ENCODE peak calls at places on chromosome 12, in six cellular contexts. One of them, this sample, is unnamed.

GRCh38 chr12:55188974-55189556 is 31.8 kb upstream of the OR10A7 start:
- DNase-seq in endothelial cell: peak; percentile 67
- DNase-seq in heart left ventricle: no peak
- DNase-seq in fibroblast of pulmonary artery: peak; percentile 90
- DNase-seq in neural crest cell: peak; percentile 69
- DNase-seq in chondrocyte: no peak
- DNase-seq in this sample: no peak

GRCh38 chr12:115895247-115895646 is 382.2 kb downstream of the MED13L start:
- DNase-seq in heart left ventricle: no peak
- DNase-seq in endothelial cell: no peak
- DNase-seq in fibroblast of pulmonary artery: no peak
- DNase-seq in chondrocyte: no peak
- DNase-seq in neural crest cell: no peak
- DNase-seq in this sample: no peak

GRCh38 chr12:118544569-118544968 is 168.2 kb downstream of the SUDS3 start:
- DNase-seq in endothelial cell: no peak
- DNase-seq in fibroblast of pulmonary artery: no peak
- DNase-seq in heart left ventricle: no peak
- DNase-seq in chondrocyte: no peak
- DNase-seq in neural crest cell: no peak
- DNase-seq in this sample: no peak

GRCh38 chr12:130571089-130571488 is 145.0 kb downstream of the RIMBP2 start:
- DNase-seq in fibroblast of pulmonary artery: no peak
- DNase-seq in endothelial cell: no peak
- DNase-seq in heart left ventricle: no peak
- DNase-seq in chondrocyte: no peak
- DNase-seq in neural crest cell: no peak
- DNase-seq in this sample: no peak

GRCh38 chr12:52197371-52198231 is 5.8 kb upstream of the KRT80 start:
- DNase-seq in neural crest cell: no peak
- DNase-seq in endothelial cell: no peak
- DNase-seq in chondrocyte: no peak
- DNase-seq in heart left ventricle: no peak
- DNase-seq in fibroblast of pulmonary artery: no peak
- DNase-seq in this sample: no peak

GRCh38 chr12:108594-108993 is 42.0 kb downstream of the IQSEC3 start:
- DNase-seq in fibroblast of pulmonary artery: no peak
- DNase-seq in endothelial cell: no peak
- DNase-seq in chondrocyte: no peak
- DNase-seq in heart left ventricle: peak; percentile 51
- DNase-seq in neural crest cell: no peak
- DNase-seq in this sample: no peak

GRCh38 chr12:118880745-118881144 is 100.6 kb upstream of the SRRM4 start:
- DNase-seq in heart left ventricle: no peak
- DNase-seq in fibroblast of pulmonary artery: no peak
- DNase-seq in neural crest cell: peak; percentile 35
- DNase-seq in chondrocyte: no peak
- DNase-seq in endothelial cell: no peak
- DNase-seq in this sample: no peak

GRCh38 chr12:76329163-76329562 is 19.1 kb downstream of the BBS10 start:
- DNase-seq in neural crest cell: no peak
- DNase-seq in heart left ventricle: no peak
- DNase-seq in chondrocyte: no peak
- DNase-seq in endothelial cell: no peak
- DNase-seq in fibroblast of pulmonary artery: peak; percentile 88
- DNase-seq in this sample: no peak

GRCh38 chr12:1795221-1795784 is 25.1 kb upstream of the LRTM2 start:
- DNase-seq in chondrocyte: peak; percentile 59
- DNase-seq in endothelial cell: no peak
- DNase-seq in neural crest cell: no peak
- DNase-seq in fibroblast of pulmonary artery: no peak
- DNase-seq in heart left ventricle: peak; percentile 18
- DNase-seq in this sample: no peak

GRCh38 chr12:65690477-65690876 is 133.8 kb upstream of the HMGA2 start:
- DNase-seq in neural crest cell: no peak
- DNase-seq in chondrocyte: no peak
- DNase-seq in endothelial cell: no peak
- DNase-seq in fibroblast of pulmonary artery: no peak
- DNase-seq in heart left ventricle: no peak
- DNase-seq in this sample: no peak

GRCh38 chr12:13079440-13079906 is 24.0 kb downstream of the GSG1 start:
- DNase-seq in neural crest cell: no peak
- DNase-seq in endothelial cell: no peak
- DNase-seq in chondrocyte: no peak
- DNase-seq in heart left ventricle: no peak
- DNase-seq in fibroblast of pulmonary artery: no peak
- DNase-seq in this sample: no peak

GRCh38 chr12:114408881-114409795 is 3.2 kb upstream of the TBX5 start:
- DNase-seq in fibroblast of pulmonary artery: peak; percentile 73
- DNase-seq in neural crest cell: no peak
- DNase-seq in chondrocyte: no peak
- DNase-seq in endothelial cell: no peak
- DNase-seq in heart left ventricle: peak; percentile 45
- DNase-seq in this sample: no peak

GRCh38 chr12:101891462-101891971 is 14.1 kb downstream of the DRAM1 start:
- DNase-seq in endothelial cell: no peak
- DNase-seq in heart left ventricle: no peak
- DNase-seq in fibroblast of pulmonary artery: peak; percentile 77
- DNase-seq in neural crest cell: no peak
- DNase-seq in chondrocyte: no peak
- DNase-seq in this sample: no peak

GRCh38 chr12:110174373-110174996 is 50.3 kb downstream of the IFT81 start:
- DNase-seq in chondrocyte: no peak
- DNase-seq in heart left ventricle: no peak
- DNase-seq in endothelial cell: no peak
- DNase-seq in neural crest cell: no peak
- DNase-seq in fibroblast of pulmonary artery: no peak
- DNase-seq in this sample: no peak

GRCh38 chr12:127063339-127064090 is 1203.5 kb upstream of the TMEM132C start:
- DNase-seq in neural crest cell: no peak
- DNase-seq in heart left ventricle: no peak
- DNase-seq in fibroblast of pulmonary artery: no peak
- DNase-seq in endothelial cell: no peak
- DNase-seq in chondrocyte: no peak
- DNase-seq in this sample: no peak

GRCh38 chr12:91877022-91877421 is 268.6 kb downstream of the BTG1 start:
- DNase-seq in heart left ventricle: peak; percentile 38
- DNase-seq in neural crest cell: no peak
- DNase-seq in fibroblast of pulmonary artery: peak; percentile 67
- DNase-seq in chondrocyte: no peak
- DNase-seq in endothelial cell: no peak
- DNase-seq in this sample: peak; percentile 83

GRCh38 chr12:68239309-68239708 is 13.7 kb upstream of the IL26 start:
- DNase-seq in neural crest cell: no peak
- DNase-seq in chondrocyte: no peak
- DNase-seq in endothelial cell: no peak
- DNase-seq in fibroblast of pulmonary artery: no peak
- DNase-seq in heart left ventricle: no peak
- DNase-seq in this sample: no peak

GRCh38 chr12:122544537-122544936 is 17.5 kb downstream of the KNTC1 start:
- DNase-seq in fibroblast of pulmonary artery: no peak
- DNase-seq in endothelial cell: no peak
- DNase-seq in neural crest cell: no peak
- DNase-seq in chondrocyte: no peak
- DNase-seq in heart left ventricle: no peak
- DNase-seq in this sample: no peak

GRCh38 chr12:94143444-94143843 is 4.9 kb upstream of the PLXNC1 start:
- DNase-seq in heart left ventricle: no peak
- DNase-seq in neural crest cell: no peak
- DNase-seq in chondrocyte: no peak
- DNase-seq in endothelial cell: no peak
- DNase-seq in fibroblast of pulmonary artery: no peak
- DNase-seq in this sample: no peak

GRCh38 chr12:6927379-6927991 is at the start of gene ATN1:
- DNase-seq in neural crest cell: peak; percentile 57
- DNase-seq in chondrocyte: no peak
- DNase-seq in endothelial cell: peak; percentile 75
- DNase-seq in heart left ventricle: peak; percentile 90
- DNase-seq in fibroblast of pulmonary artery: peak; percentile 88
- DNase-seq in this sample: peak; percentile 47

GRCh38 chr12:2248901-2249381 is 196.2 kb downstream of the CACNA1C start:
- DNase-seq in endothelial cell: no peak
- DNase-seq in neural crest cell: no peak
- DNase-seq in heart left ventricle: no peak
- DNase-seq in fibroblast of pulmonary artery: no peak
- DNase-seq in chondrocyte: no peak
- DNase-seq in this sample: no peak

GRCh38 chr12:76996983-76997382 is 68.4 kb downstream of the E2F7 start:
- DNase-seq in heart left ventricle: no peak
- DNase-seq in fibroblast of pulmonary artery: no peak
- DNase-seq in endothelial cell: no peak
- DNase-seq in chondrocyte: no peak
- DNase-seq in neural crest cell: no peak
- DNase-seq in this sample: no peak

GRCh38 chr12:64720884-64721283 is 38.3 kb downstream of the GNS start:
- DNase-seq in fibroblast of pulmonary artery: no peak
- DNase-seq in chondrocyte: no peak
- DNase-seq in heart left ventricle: no peak
- DNase-seq in endothelial cell: no peak
- DNase-seq in neural crest cell: no peak
- DNase-seq in this sample: no peak

GRCh38 chr12:50050410-50051280 is 6.8 kb upstream of the ASIC1 start:
- DNase-seq in neural crest cell: no peak
- DNase-seq in fibroblast of pulmonary artery: peak; percentile 90
- DNase-seq in chondrocyte: peak; percentile 37
- DNase-seq in endothelial cell: peak; percentile 40
- DNase-seq in heart left ventricle: peak; percentile 45
- DNase-seq in this sample: no peak

GRCh38 chr12:1851126-1851791 is 30.9 kb downstream of the LRTM2 start:
- DNase-seq in neural crest cell: no peak
- DNase-seq in heart left ventricle: no peak
- DNase-seq in endothelial cell: no peak
- DNase-seq in chondrocyte: no peak
- DNase-seq in fibroblast of pulmonary artery: peak; percentile 67
- DNase-seq in this sample: no peak

GRCh38 chr12:26524862-26525465 is 308.0 kb downstream of the ITPR2 start:
- DNase-seq in endothelial cell: no peak
- DNase-seq in heart left ventricle: no peak
- DNase-seq in neural crest cell: no peak
- DNase-seq in fibroblast of pulmonary artery: peak; percentile 57
- DNase-seq in chondrocyte: no peak
- DNase-seq in this sample: no peak

GRCh38 chr12:26527702-26528101 is 305.3 kb downstream of the ITPR2 start:
- DNase-seq in heart left ventricle: no peak
- DNase-seq in fibroblast of pulmonary artery: no peak
- DNase-seq in neural crest cell: no peak
- DNase-seq in chondrocyte: no peak
- DNase-seq in endothelial cell: no peak
- DNase-seq in this sample: no peak

GRCh38 chr12:26528943-26529342 is 304.1 kb downstream of the ITPR2 start:
- DNase-seq in chondrocyte: no peak
- DNase-seq in endothelial cell: no peak
- DNase-seq in neural crest cell: no peak
- DNase-seq in heart left ventricle: no peak
- DNase-seq in fibroblast of pulmonary artery: no peak
- DNase-seq in this sample: no peak

GRCh38 chr12:26530461-26530860 is 302.5 kb downstream of the ITPR2 start:
- DNase-seq in fibroblast of pulmonary artery: no peak
- DNase-seq in neural crest cell: no peak
- DNase-seq in endothelial cell: no peak
- DNase-seq in chondrocyte: no peak
- DNase-seq in heart left ventricle: no peak
- DNase-seq in this sample: no peak
- TF ChIP-seq CTCF in fibroblast of pulmonary artery: no peak
- TF ChIP-seq CTCF in neural crest cell: no peak
- TF ChIP-seq CTCF in endothelial cell: no peak
- TF ChIP-seq CTCF in chondrocyte: no peak
- TF ChIP-seq CTCF in heart left ventricle: no peak
- TF ChIP-seq CTCF in this sample: no peak

GRCh38 chr12:26465419-26466097 is 270.2 kb downstream of the SSPN start:
- DNase-seq in neural crest cell: no peak
- DNase-seq in endothelial cell: no peak
- DNase-seq in fibroblast of pulmonary artery: peak; percentile 33
- DNase-seq in heart left ventricle: no peak
- DNase-seq in chondrocyte: no peak
- DNase-seq in this sample: no peak
- TF ChIP-seq CTCF in neural crest cell: no peak
- TF ChIP-seq CTCF in endothelial cell: no peak
- TF ChIP-seq CTCF in fibroblast of pulmonary artery: peak; percentile 12
- TF ChIP-seq CTCF in heart left ventricle: no peak
- TF ChIP-seq CTCF in chondrocyte: peak; percentile 17
- TF ChIP-seq CTCF in this sample: no peak

GRCh38 chr12:97960225-97960624 is 497.6 kb downstream of the RMST start:
- DNase-seq in chondrocyte: no peak
- DNase-seq in fibroblast of pulmonary artery: no peak
- DNase-seq in endothelial cell: no peak
- DNase-seq in neural crest cell: no peak
- DNase-seq in heart left ventricle: no peak
- DNase-seq in this sample: no peak
- TF ChIP-seq CTCF in chondrocyte: no peak
- TF ChIP-seq CTCF in fibroblast of pulmonary artery: no peak
- TF ChIP-seq CTCF in endothelial cell: no peak
- TF ChIP-seq CTCF in neural crest cell: no peak
- TF ChIP-seq CTCF in heart left ventricle: no peak
- TF ChIP-seq CTCF in this sample: no peak

DNA sequence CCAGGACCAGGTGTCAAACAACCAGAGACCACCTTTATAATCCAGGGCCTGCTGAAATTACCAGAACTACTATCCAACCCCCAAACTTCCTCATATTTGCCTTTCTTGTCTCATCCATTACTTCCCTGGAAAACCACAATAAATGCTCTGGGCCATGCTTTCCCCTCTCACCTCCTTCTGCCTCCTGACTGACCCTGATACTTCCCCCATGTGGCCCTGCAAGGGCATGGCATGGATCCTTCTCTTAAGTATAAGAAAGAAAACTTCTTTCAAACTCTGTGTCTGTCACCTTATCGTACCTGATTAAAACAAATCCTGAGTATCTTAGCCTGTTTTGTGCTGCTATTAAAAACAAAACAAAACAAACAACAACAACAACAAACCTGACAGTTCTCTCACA is 44.7 kb upstream of the CRACR2A start:
- DNase-seq in chondrocyte: no peak
- DNase-seq in endothelial cell: no peak
- DNase-seq in fibroblast of pulmonary artery: no peak
- DNase-seq in heart left ventricle: no peak
- DNase-seq in neural crest cell: no peak
- DNase-seq in this sample: no peak
- TF ChIP-seq CTCF in chondrocyte: peak; percentile 17
- TF ChIP-seq CTCF in endothelial cell: no peak
- TF ChIP-seq CTCF in fibroblast of pulmonary artery: no peak
- TF ChIP-seq CTCF in heart left ventricle: no peak
- TF ChIP-seq CTCF in neural crest cell: peak; percentile 43
- TF ChIP-seq CTCF in this sample: no peak

GRCh38 chr12:47900480-47901129 is 4.2 kb downstream of the VDR start:
- DNase-seq in heart left ventricle: no peak
- DNase-seq in neural crest cell: no peak
- DNase-seq in fibroblast of pulmonary artery: no peak
- DNase-seq in endothelial cell: no peak
- DNase-seq in chondrocyte: no peak
- DNase-seq in this sample: no peak
- TF ChIP-seq CTCF in heart left ventricle: no peak
- TF ChIP-seq CTCF in neural crest cell: no peak
- TF ChIP-seq CTCF in fibroblast of pulmonary artery: no peak
- TF ChIP-seq CTCF in endothelial cell: no peak
- TF ChIP-seq CTCF in chondrocyte: peak; percentile 27
- TF ChIP-seq CTCF in this sample: no peak